ENCODE peak calls at places on chromosomes 4 and X, in five cellular contexts. One of them, this sample, is unnamed.

GRCh38 chrX:17736478-17736855 is 826 bp upstream of the SCML1 start:
- DNase-seq in HFFc6: no peak
- DNase-seq in CD8-positive, alpha-beta memory T cell: no peak
- DNase-seq in stimulated activated CD8-positive, alpha-beta memory T cell treated with anti-CD3 and anti-CD28 coated beads, Interleukin-4, amount 100 ng/mL, for 48 hours: no peak
- DNase-seq in NCI-H2081: no peak
- DNase-seq in this sample: no peak

GRCh38 chrX:31199051-31199769 is 127.4 kb upstream of the FTHL17 start:
- DNase-seq in HFFc6: peak
- DNase-seq in CD8-positive, alpha-beta memory T cell: no peak
- DNase-seq in stimulated activated CD8-positive, alpha-beta memory T cell treated with anti-CD3 and anti-CD28 coated beads, Interleukin-4, amount 100 ng/mL, for 48 hours: no peak
- DNase-seq in NCI-H2081: no peak
- DNase-seq in this sample: no peak

GRCh38 chr4:26478330-26478729 is 12.0 kb downstream of the CCKAR start:
- DNase-seq in HFFc6: no peak
- DNase-seq in CD8-positive, alpha-beta memory T cell: no peak
- DNase-seq in stimulated activated CD8-positive, alpha-beta memory T cell treated with anti-CD3 and anti-CD28 coated beads, Interleukin-4, amount 100 ng/mL, for 48 hours: no peak
- DNase-seq in NCI-H2081: no peak
- DNase-seq in this sample: no peak

GRCh38 chr4:8725071-8725841 is 132.7 kb downstream of the CPZ start:
- DNase-seq in HFFc6: no peak
- DNase-seq in CD8-positive, alpha-beta memory T cell: no peak
- DNase-seq in stimulated activated CD8-positive, alpha-beta memory T cell treated with anti-CD3 and anti-CD28 coated beads, Interleukin-4, amount 100 ng/mL, for 48 hours: no peak
- DNase-seq in NCI-H2081: no peak
- DNase-seq in this sample: no peak

GRCh38 chrX:22313757-22314156 is 41.0 kb downstream of the CBLL2 start:
- DNase-seq in HFFc6: no peak
- DNase-seq in CD8-positive, alpha-beta memory T cell: no peak
- DNase-seq in stimulated activated CD8-positive, alpha-beta memory T cell treated with anti-CD3 and anti-CD28 coated beads, Interleukin-4, amount 100 ng/mL, for 48 hours: no peak
- DNase-seq in NCI-H2081: no peak
- DNase-seq in this sample: no peak

GRCh38 chrX:13669246-13669689 is 16.3 kb downstream of the TCEANC start:
- DNase-seq in HFFc6: peak
- DNase-seq in CD8-positive, alpha-beta memory T cell: no peak
- DNase-seq in stimulated activated CD8-positive, alpha-beta memory T cell treated with anti-CD3 and anti-CD28 coated beads, Interleukin-4, amount 100 ng/mL, for 48 hours: peak
- DNase-seq in NCI-H2081: no peak
- DNase-seq in this sample: no peak

GRCh38 chr4:48997962-48998361 is 11.9 kb downstream of the CWH43 start:
- DNase-seq in HFFc6: no peak
- DNase-seq in CD8-positive, alpha-beta memory T cell: no peak
- DNase-seq in stimulated activated CD8-positive, alpha-beta memory T cell treated with anti-CD3 and anti-CD28 coated beads, Interleukin-4, amount 100 ng/mL, for 48 hours: no peak
- DNase-seq in NCI-H2081: no peak
- DNase-seq in this sample: no peak

GRCh38 chrX:87900320-87900908 is 382.8 kb downstream of the KLHL4 start:
- DNase-seq in HFFc6: no peak
- DNase-seq in CD8-positive, alpha-beta memory T cell: no peak
- DNase-seq in stimulated activated CD8-positive, alpha-beta memory T cell treated with anti-CD3 and anti-CD28 coated beads, Interleukin-4, amount 100 ng/mL, for 48 hours: no peak
- DNase-seq in NCI-H2081: no peak
- DNase-seq in this sample: no peak

GRCh38 chrX:131626681-131627296 is 82.9 kb downstream of the OR13H1 start:
- DNase-seq in HFFc6: no peak
- DNase-seq in CD8-positive, alpha-beta memory T cell: no peak
- DNase-seq in stimulated activated CD8-positive, alpha-beta memory T cell treated with anti-CD3 and anti-CD28 coated beads, Interleukin-4, amount 100 ng/mL, for 48 hours: no peak
- DNase-seq in NCI-H2081: no peak
- DNase-seq in this sample: no peak

GRCh38 chrX:41397768-41398167 is 49.4 kb upstream of the NYX start:
- DNase-seq in HFFc6: no peak
- DNase-seq in CD8-positive, alpha-beta memory T cell: no peak
- DNase-seq in stimulated activated CD8-positive, alpha-beta memory T cell treated with anti-CD3 and anti-CD28 coated beads, Interleukin-4, amount 100 ng/mL, for 48 hours: no peak
- DNase-seq in NCI-H2081: no peak
- DNase-seq in this sample: no peak

GRCh38 chrX:12007881-12008280 is 130.4 kb upstream of the FRMPD4 start:
- DNase-seq in HFFc6: peak
- DNase-seq in CD8-positive, alpha-beta memory T cell: no peak
- DNase-seq in stimulated activated CD8-positive, alpha-beta memory T cell treated with anti-CD3 and anti-CD28 coated beads, Interleukin-4, amount 100 ng/mL, for 48 hours: no peak
- DNase-seq in NCI-H2081: no peak
- DNase-seq in this sample: no peak

GRCh38 chr4:2366252-2367192 is 51.9 kb downstream of the ZFYVE28 start:
- DNase-seq in HFFc6: no peak
- DNase-seq in CD8-positive, alpha-beta memory T cell: no peak
- DNase-seq in stimulated activated CD8-positive, alpha-beta memory T cell treated with anti-CD3 and anti-CD28 coated beads, Interleukin-4, amount 100 ng/mL, for 48 hours: no peak
- DNase-seq in NCI-H2081: peak
- DNase-seq in this sample: no peak

GRCh38 chr4:168550071-168550766 is 53.4 kb downstream of the PALLD start:
- DNase-seq in HFFc6: peak
- DNase-seq in CD8-positive, alpha-beta memory T cell: no peak
- DNase-seq in stimulated activated CD8-positive, alpha-beta memory T cell treated with anti-CD3 and anti-CD28 coated beads, Interleukin-4, amount 100 ng/mL, for 48 hours: no peak
- DNase-seq in NCI-H2081: no peak
- DNase-seq in this sample: no peak

GRCh38 chr4:119131160-119131559 is 4.5 kb upstream of the MYOZ2 start:
- DNase-seq in HFFc6: no peak
- DNase-seq in CD8-positive, alpha-beta memory T cell: no peak
- DNase-seq in stimulated activated CD8-positive, alpha-beta memory T cell treated with anti-CD3 and anti-CD28 coated beads, Interleukin-4, amount 100 ng/mL, for 48 hours: no peak
- DNase-seq in NCI-H2081: no peak
- DNase-seq in this sample: no peak

GRCh38 chrX:24117288-24117687 is 32.2 kb upstream of the ZFX start:
- DNase-seq in HFFc6: peak
- DNase-seq in CD8-positive, alpha-beta memory T cell: no peak
- DNase-seq in stimulated activated CD8-positive, alpha-beta memory T cell treated with anti-CD3 and anti-CD28 coated beads, Interleukin-4, amount 100 ng/mL, for 48 hours: no peak
- DNase-seq in NCI-H2081: no peak
- DNase-seq in this sample: no peak

GRCh38 chr4:78057600-78058560 is 757 bp downstream of the FRAS1 start:
- DNase-seq in HFFc6: peak
- DNase-seq in CD8-positive, alpha-beta memory T cell: peak
- DNase-seq in stimulated activated CD8-positive, alpha-beta memory T cell treated with anti-CD3 and anti-CD28 coated beads, Interleukin-4, amount 100 ng/mL, for 48 hours: peak
- DNase-seq in NCI-H2081: peak
- DNase-seq in this sample: no peak

GRCh38 chr4:138390286-138390685 is 148.1 kb upstream of the SLC7A11 start:
- DNase-seq in HFFc6: no peak
- DNase-seq in CD8-positive, alpha-beta memory T cell: no peak
- DNase-seq in stimulated activated CD8-positive, alpha-beta memory T cell treated with anti-CD3 and anti-CD28 coated beads, Interleukin-4, amount 100 ng/mL, for 48 hours: no peak
- DNase-seq in NCI-H2081: no peak
- DNase-seq in this sample: no peak

GRCh38 chrX:111394581-111394980 is 17.4 kb downstream of the DCX start:
- DNase-seq in HFFc6: no peak
- DNase-seq in CD8-positive, alpha-beta memory T cell: no peak
- DNase-seq in stimulated activated CD8-positive, alpha-beta memory T cell treated with anti-CD3 and anti-CD28 coated beads, Interleukin-4, amount 100 ng/mL, for 48 hours: no peak
- DNase-seq in NCI-H2081: no peak
- DNase-seq in this sample: no peak

GRCh38 chr4:166293551-166293950 is 420.5 kb downstream of the TLL1 start:
- DNase-seq in HFFc6: peak
- DNase-seq in CD8-positive, alpha-beta memory T cell: no peak
- DNase-seq in stimulated activated CD8-positive, alpha-beta memory T cell treated with anti-CD3 and anti-CD28 coated beads, Interleukin-4, amount 100 ng/mL, for 48 hours: no peak
- DNase-seq in NCI-H2081: no peak
- DNase-seq in this sample: no peak

GRCh38 chr4:6444587-6444986 is 27.8 kb downstream of the PPP2R2C start:
- DNase-seq in HFFc6: no peak
- DNase-seq in CD8-positive, alpha-beta memory T cell: no peak
- DNase-seq in stimulated activated CD8-positive, alpha-beta memory T cell treated with anti-CD3 and anti-CD28 coated beads, Interleukin-4, amount 100 ng/mL, for 48 hours: no peak
- DNase-seq in NCI-H2081: no peak
- DNase-seq in this sample: no peak

GRCh38 chr4:2263701-2264321 is 1.9 kb upstream of the MXD4 start:
- DNase-seq in HFFc6: no peak
- DNase-seq in CD8-positive, alpha-beta memory T cell: no peak
- DNase-seq in stimulated activated CD8-positive, alpha-beta memory T cell treated with anti-CD3 and anti-CD28 coated beads, Interleukin-4, amount 100 ng/mL, for 48 hours: no peak
- DNase-seq in NCI-H2081: peak
- DNase-seq in this sample: peak